ENCODE peak calls at places on chromosomes 7 and 10, in eight cellular contexts. One of them, this sample, is unnamed.

GRCh38 chr7:28479507-28479947 is 67.2 kb downstream of the CREB5 start:
- DNase-seq in H4: no peak
- DNase-seq in HuH-7.5: no peak
- DNase-seq in ACHN: no peak
- DNase-seq in kidney epithelial cell: no peak
- DNase-seq in substantia nigra: no peak
- DNase-seq in psoas muscle: no peak
- DNase-seq in HAP-1: no peak
- DNase-seq in this sample: no peak

GRCh38 chr7:130941322-130942210 is 207.6 kb upstream of the KLF14 start:
- DNase-seq in H4: no peak
- DNase-seq in HuH-7.5: no peak
- DNase-seq in ACHN: peak
- DNase-seq in kidney epithelial cell: no peak
- DNase-seq in substantia nigra: no peak
- DNase-seq in psoas muscle: peak
- DNase-seq in HAP-1: no peak
- DNase-seq in this sample: no peak

GRCh38 chr10:122062831-122063674 is 74.1 kb downstream of the TACC2 start:
- DNase-seq in H4: peak
- DNase-seq in HuH-7.5: peak
- DNase-seq in ACHN: peak
- DNase-seq in kidney epithelial cell: peak
- DNase-seq in substantia nigra: no peak
- DNase-seq in psoas muscle: peak
- DNase-seq in HAP-1: peak
- DNase-seq in this sample: peak

GRCh38 chr10:122362621-122363020 is 11.9 kb upstream of the PLEKHA1 start:
- DNase-seq in H4: no peak
- DNase-seq in HuH-7.5: no peak
- DNase-seq in ACHN: no peak
- DNase-seq in kidney epithelial cell: peak
- DNase-seq in substantia nigra: no peak
- DNase-seq in psoas muscle: no peak
- DNase-seq in HAP-1: no peak
- DNase-seq in this sample: no peak

GRCh38 chr7:114021135-114021534 is 102.3 kb upstream of the PPP1R3A start:
- DNase-seq in H4: no peak
- DNase-seq in HuH-7.5: no peak
- DNase-seq in ACHN: no peak
- DNase-seq in kidney epithelial cell: no peak
- DNase-seq in substantia nigra: no peak
- DNase-seq in psoas muscle: no peak
- DNase-seq in HAP-1: no peak
- DNase-seq in this sample: no peak

GRCh38 chr7:106772655-106773108 is 92.4 kb upstream of the PIK3CG start:
- DNase-seq in H4: peak
- DNase-seq in HuH-7.5: no peak
- DNase-seq in ACHN: peak
- DNase-seq in kidney epithelial cell: peak
- DNase-seq in substantia nigra: no peak
- DNase-seq in psoas muscle: no peak
- DNase-seq in HAP-1: no peak
- DNase-seq in this sample: peak

GRCh38 chr10:625751-626711 is 63.4 kb downstream of the DIP2C start:
- DNase-seq in H4: no peak
- DNase-seq in HuH-7.5: no peak
- DNase-seq in ACHN: no peak
- DNase-seq in kidney epithelial cell: no peak
- DNase-seq in substantia nigra: no peak
- DNase-seq in psoas muscle: no peak
- DNase-seq in HAP-1: no peak
- DNase-seq in this sample: no peak

GRCh38 chr10:5943536-5943935 is 33.8 kb downstream of the IL15RA start:
- DNase-seq in H4: no peak
- DNase-seq in HuH-7.5: no peak
- DNase-seq in ACHN: no peak
- DNase-seq in kidney epithelial cell: no peak
- DNase-seq in substantia nigra: no peak
- DNase-seq in psoas muscle: peak
- DNase-seq in HAP-1: no peak
- DNase-seq in this sample: no peak

GRCh38 chr10:79298403-79299244 is 48.6 kb upstream of the PPIF start:
- DNase-seq in H4: peak
- DNase-seq in HuH-7.5: no peak
- DNase-seq in ACHN: peak
- DNase-seq in kidney epithelial cell: peak
- DNase-seq in substantia nigra: no peak
- DNase-seq in psoas muscle: peak
- DNase-seq in HAP-1: peak
- DNase-seq in this sample: peak

GRCh38 chr7:123303926-123304325 is 104.2 kb upstream of the SLC13A1 start:
- DNase-seq in H4: no peak
- DNase-seq in HuH-7.5: no peak
- DNase-seq in ACHN: no peak
- DNase-seq in kidney epithelial cell: no peak
- DNase-seq in substantia nigra: no peak
- DNase-seq in psoas muscle: no peak
- DNase-seq in HAP-1: no peak
- DNase-seq in this sample: no peak

GRCh38 chr10:131854579-131855335 is 46.1 kb upstream of the PPP2R2D start:
- DNase-seq in H4: no peak
- DNase-seq in HuH-7.5: no peak
- DNase-seq in ACHN: no peak
- DNase-seq in kidney epithelial cell: no peak
- DNase-seq in substantia nigra: no peak
- DNase-seq in psoas muscle: no peak
- DNase-seq in HAP-1: no peak
- DNase-seq in this sample: no peak

GRCh38 chr7:141288626-141289025 is 214.8 kb downstream of the TMEM178B start:
- DNase-seq in H4: no peak
- DNase-seq in HuH-7.5: no peak
- DNase-seq in ACHN: no peak
- DNase-seq in kidney epithelial cell: no peak
- DNase-seq in substantia nigra: no peak
- DNase-seq in psoas muscle: no peak
- DNase-seq in HAP-1: no peak
- DNase-seq in this sample: no peak

GRCh38 chr7:117066668-117067067 is 113.4 kb downstream of the ST7 start:
- DNase-seq in H4: no peak
- DNase-seq in HuH-7.5: no peak
- DNase-seq in ACHN: no peak
- DNase-seq in kidney epithelial cell: no peak
- DNase-seq in substantia nigra: no peak
- DNase-seq in psoas muscle: no peak
- DNase-seq in HAP-1: no peak
- DNase-seq in this sample: no peak

GRCh38 chr10:93154531-93154930 is 80.8 kb downstream of the CYP26A1 start:
- DNase-seq in H4: no peak
- DNase-seq in HuH-7.5: no peak
- DNase-seq in ACHN: no peak
- DNase-seq in kidney epithelial cell: no peak
- DNase-seq in substantia nigra: no peak
- DNase-seq in psoas muscle: no peak
- DNase-seq in HAP-1: no peak
- DNase-seq in this sample: no peak

GRCh38 chr10:126549326-126549725 is 121.2 kb downstream of the C10orf90 start:
- DNase-seq in H4: no peak
- DNase-seq in HuH-7.5: no peak
- DNase-seq in ACHN: no peak
- DNase-seq in kidney epithelial cell: no peak
- DNase-seq in substantia nigra: no peak
- DNase-seq in psoas muscle: no peak
- DNase-seq in HAP-1: no peak
- DNase-seq in this sample: no peak

GRCh38 chr10:24721254-24722106 is 2.2 kb downstream of the ARHGAP21 start:
- DNase-seq in H4: no peak
- DNase-seq in HuH-7.5: peak
- DNase-seq in ACHN: no peak
- DNase-seq in kidney epithelial cell: no peak
- DNase-seq in substantia nigra: no peak
- DNase-seq in psoas muscle: no peak
- DNase-seq in HAP-1: peak
- DNase-seq in this sample: peak

GRCh38 chr7:77368974-77369373 is 47.2 kb downstream of the GSAP start:
- DNase-seq in H4: no peak
- DNase-seq in HuH-7.5: no peak
- DNase-seq in ACHN: peak
- DNase-seq in kidney epithelial cell: no peak
- DNase-seq in substantia nigra: no peak
- DNase-seq in psoas muscle: no peak
- DNase-seq in HAP-1: no peak
- DNase-seq in this sample: no peak

GRCh38 chr10:85602306-85602705 is 764.3 kb downstream of the GRID1 start:
- DNase-seq in H4: no peak
- DNase-seq in HuH-7.5: no peak
- DNase-seq in ACHN: no peak
- DNase-seq in kidney epithelial cell: no peak
- DNase-seq in substantia nigra: no peak
- DNase-seq in psoas muscle: no peak
- DNase-seq in HAP-1: no peak
- DNase-seq in this sample: no peak